ENCODE peak calls at places on chromosomes 13 and 19, in five cellular contexts. V is NCI-H1436 treated with DMSO at 0.1 percent for 48 hours, J is NCI-H1105 treated with DMSO at 0.1 percent for 48 hours, U is COR-L47, I is neural crest cell. L is an unnamed sample.

GRCh38 chr19:50703915-50704548 is 15.6 kb downstream of the SHANK1 start:
- DNase-seq in U (no peak), V (no peak), J (peak; percentile 17), I (no peak), L (no peak)

GRCh38 chr19:1164684-1165531 is 9.2 kb downstream of the SBNO2 start:
- DNase-seq in U (no peak), J (no peak), V (no peak), I (no peak), L (no peak)

GRCh38 chr19:8697671-8698432 is 743 bp downstream of the ACTL9 start:
- DNase-seq in U (no peak), V (no peak), J (no peak), I (peak; percentile 36), L (no peak)

GRCh38 chr13:51524846-51525566 is 59.3 kb upstream of the WDFY2 start:
- DNase-seq in U (no peak), I (no peak), V (no peak), J (no peak), L (no peak)

GRCh38 chr13:111897846-111898215 is 169.1 kb upstream of the SOX1 start:
- DNase-seq in J (no peak), U (no peak), I (no peak), V (no peak), L (no peak)

GRCh38 chr19:49556412-49557398 is 23.7 kb downstream of the NOSIP start:
- DNase-seq in U (no peak), J (no peak), I (no peak), V (no peak), L (no peak)

GRCh38 chr19:6092329-6093286 is 17.7 kb downstream of the RFX2 start:
- DNase-seq in V (peak; percentile 63), U (peak; percentile 78), I (peak; percentile 57), J (peak; percentile 78), L (no peak)

GRCh38 chr13:23679214-23679613 is 109.0 kb downstream of the TNFRSF19 start:
- DNase-seq in U (no peak), I (no peak), V (no peak), J (no peak), L (no peak)

L was measured in NCI-H2081 treated with DMSO at 0.1 percent for 48 hours.